ENCODE peak calls at places on chromosomes 4 and X, in six cellular contexts. Y, M, C, B, W and T are unnamed samples.

GRCh38 chr4:61173799-61174198 is 26.3 kb upstream of the ADGRL3 start:
- DNase-seq in Y (peak; percentile 58), M (no peak), C (no peak), B (no peak), W (no peak), T (peak; percentile 34)

GRCh38 chrX:104568304-104568915 is 2.4 kb downstream of the IL1RAPL2 start:
- DNase-seq in Y (no peak), M (no peak), C (no peak), B (no peak), W (no peak), T (no peak)

GRCh38 chr4:115113382-115114106 is at the start of gene NDST4:
- DNase-seq in Y (peak; percentile 5), M (no peak), C (no peak), B (no peak), W (no peak), T (peak; percentile 85)

GRCh38 chr4:10121568-10122097 is 5.0 kb upstream of the WDR1 start:
- DNase-seq in Y (no peak), M (no peak), C (no peak), B (no peak), W (no peak), T (no peak)

GRCh38 chrX:64427787-64428186 is 32.5 kb upstream of the MTMR8 start:
- DNase-seq in Y (no peak), M (no peak), C (no peak), B (no peak), W (no peak), T (no peak)

GRCh38 chrX:20498851-20499635 is 232.3 kb upstream of the RPS6KA3 start:
- DNase-seq in Y (no peak), M (no peak), C (no peak), B (no peak), W (no peak), T (no peak)

GRCh38 chr4:25172964-25173917 is 13.0 kb upstream of the SEPSECS start:
- DNase-seq in Y (peak; percentile 99), M (peak; percentile 70), C (no peak), B (peak; percentile 88), W (peak; percentile 98), T (peak; percentile 98)

GRCh38 chr4:107719211-107719926 is 665 bp downstream of the PAPSS1 start:
- DNase-seq in Y (peak; percentile 50), M (peak; percentile 70), C (no peak), B (peak; percentile 53), W (no peak), T (peak; percentile 50)

GRCh38 chr4:173024203-173024602 is 144.4 kb upstream of the GALNT7 start:
- DNase-seq in Y (no peak), M (no peak), C (no peak), B (no peak), W (no peak), T (no peak)

GRCh38 chr4:1317177-1318045 is 27.7 kb downstream of the MAEA start:
- DNase-seq in Y (no peak), M (no peak), C (no peak), B (no peak), W (no peak), T (no peak)

GRCh38 chr4:168503652-168504362 is 7.0 kb downstream of the PALLD start:
- DNase-seq in Y (peak; percentile 86), M (no peak), C (no peak), B (peak; percentile 83), W (no peak), T (no peak)

GRCh38 chr4:118845552-118846065 is 9.7 kb upstream of the SEC24D start:
- DNase-seq in Y (no peak), M (no peak), C (no peak), B (no peak), W (no peak), T (no peak)

GRCh38 chrX:12922600-12922919 is 16.1 kb downstream of the TLR8 start:
- DNase-seq in Y (no peak), M (no peak), C (no peak), B (no peak), W (no peak), T (no peak)

GRCh38 chr4:87089368-87089767 is 131.1 kb downstream of the KLHL8 start:
- DNase-seq in Y (no peak), M (no peak), C (no peak), B (no peak), W (no peak), T (no peak)

GRCh38 chr4:169383724-169384123 is 113.0 kb upstream of the SH3RF1 start:
- DNase-seq in Y (peak; percentile 81), M (no peak), C (no peak), B (no peak), W (peak; percentile 98), T (peak; percentile 85)

GRCh38 chrX:46294234-46294633 is 251.0 kb downstream of the ZNF674 start:
- DNase-seq in Y (no peak), M (no peak), C (no peak), B (no peak), W (no peak), T (peak; percentile 13)

DNA sequence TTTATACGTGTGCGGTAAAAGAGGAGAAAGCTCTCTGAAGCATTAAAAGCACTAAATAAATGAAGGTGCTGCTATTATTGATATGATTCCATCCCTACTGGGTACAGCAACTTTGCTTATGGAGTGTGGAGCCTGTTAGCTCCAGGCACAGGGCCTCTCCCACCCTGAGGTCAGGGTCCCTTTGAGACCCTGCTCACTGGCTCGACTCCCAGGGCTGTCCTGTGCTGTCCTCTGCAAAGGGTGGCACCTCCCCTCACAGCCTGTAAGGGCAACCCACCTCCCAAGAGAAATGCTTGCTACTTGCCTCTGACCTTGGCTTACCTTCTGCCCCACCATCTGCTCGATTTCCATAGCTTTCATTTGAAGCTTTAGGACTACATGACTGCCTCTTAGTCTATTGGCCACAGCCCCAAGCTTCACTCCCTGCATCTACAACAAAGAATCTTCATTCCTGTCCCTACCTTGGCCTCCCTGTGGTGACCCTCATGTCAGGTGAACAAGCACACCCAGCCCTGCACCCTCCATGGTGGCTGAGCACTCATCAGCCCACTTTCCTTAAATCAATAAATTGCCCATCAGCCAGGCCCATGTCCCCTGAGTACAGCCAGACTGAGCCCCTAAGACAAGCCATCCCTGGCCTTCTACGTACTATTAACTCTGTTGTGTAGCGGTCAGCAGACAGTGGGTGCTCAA is 248.5 kb downstream of the HNRNPD start:
- DNase-seq in Y (no peak), M (no peak), C (no peak), B (no peak), W (no peak), T (no peak)
- TF ChIP-seq CTCF in Y (no peak), M (no peak), C (no peak), B (no peak), W (no peak), T (no peak)

GRCh38 chr4:54063737-54064316 is 578 bp downstream of the CHIC2 start:
- DNase-seq in Y (no peak), M (peak; percentile 76), C (peak; percentile 66), B (peak; percentile 68), W (no peak), T (no peak)

GRCh38 chr4:54063224-54063623 is 1.2 kb downstream of the CHIC2 start:
- DNase-seq in Y (peak; percentile 63), M (no peak), C (no peak), B (peak; percentile 41), W (no peak), T (peak; percentile 70)

GRCh38 chr4:54062392-54062791 is 2.0 kb downstream of the CHIC2 start:
- DNase-seq in Y (no peak), M (no peak), C (no peak), B (no peak), W (no peak), T (no peak)

GRCh38 chr4:54061067-54061466 is 3.3 kb downstream of the CHIC2 start:
- DNase-seq in Y (no peak), M (no peak), C (no peak), B (no peak), W (no peak), T (no peak)

DNA sequence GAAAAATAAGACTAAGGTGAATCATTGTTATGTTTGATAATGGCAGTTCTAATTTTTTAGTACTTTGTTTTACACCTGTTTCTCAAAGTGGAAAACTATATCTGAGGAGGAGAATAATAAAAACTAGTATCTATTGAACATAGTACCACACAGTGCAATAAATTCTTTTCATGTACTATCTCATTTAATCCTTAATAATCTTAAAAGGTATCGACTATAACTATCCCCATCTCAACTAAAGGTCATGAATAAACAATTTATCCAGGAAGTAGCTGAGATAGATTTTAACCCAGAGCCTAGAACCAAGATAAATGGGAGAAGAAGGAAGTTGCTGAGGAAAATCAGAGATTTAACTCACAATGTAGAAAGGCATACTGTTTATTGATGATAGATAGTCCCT is 2.5 kb downstream of the CHIC2 start:
- DNase-seq in Y (no peak), M (no peak), C (no peak), B (no peak), W (no peak), T (no peak)
- H3K4me3 ChIP-seq in Y (no peak overlapping the region), M (peak overlapping the region; percentile 94), C (peak overlapping the region; percentile 98), B (peak overlapping the region; percentile 94), W (peak overlapping the region; percentile 87), T (peak overlapping the region; percentile 80)

DNA sequence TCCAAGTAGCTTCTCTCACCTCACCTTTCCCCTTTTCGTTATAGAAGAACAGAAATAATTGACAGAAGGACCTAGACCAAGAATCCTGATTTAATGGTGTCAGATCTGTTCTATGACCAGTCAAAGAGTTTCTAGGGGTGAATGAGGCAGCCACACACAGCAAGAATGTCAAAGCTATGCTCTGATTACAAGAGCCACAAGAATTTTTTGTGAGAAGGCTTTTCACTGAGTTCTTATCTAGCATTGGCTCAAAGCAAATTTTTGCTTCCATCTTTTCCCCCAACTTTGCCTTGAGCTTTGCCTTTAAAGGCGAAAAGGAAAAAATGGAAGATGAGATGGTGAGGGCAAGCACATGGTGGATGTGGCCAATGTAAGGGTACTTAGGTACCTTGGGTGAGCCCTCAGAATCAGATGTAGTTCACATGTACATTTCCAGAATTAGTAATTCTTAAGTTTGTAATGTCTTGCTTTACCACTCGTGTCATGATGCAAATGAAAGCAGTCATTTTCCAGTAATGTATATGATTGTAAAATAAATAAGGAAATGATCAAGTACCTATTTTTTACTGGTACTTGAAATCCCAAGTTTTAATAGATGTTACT is 23.5 kb downstream of the FMR1 start:
- DNase-seq in Y (no peak), M (no peak), C (no peak), B (no peak), W (no peak), T (peak; percentile 6)
- TF ChIP-seq CTCF in Y (no peak), M (no peak), C (no peak), B (no peak), W (no peak), T (no peak)

GRCh38 chr4:55397024-55397520 is 1.3 kb downstream of the TMEM165 start:
- DNase-seq in Y (no peak), M (peak; percentile 72), C (no peak), B (peak; percentile 36), W (no peak), T (peak; percentile 28)

GRCh38 chr4:55399581-55399980 is 3.8 kb downstream of the TMEM165 start:
- DNase-seq in Y (no peak), M (no peak), C (no peak), B (no peak), W (no peak), T (no peak)

GRCh38 chr4:55397521-55398321 is 2.0 kb downstream of the TMEM165 start:
- DNase-seq in Y (peak; percentile 90), M (no peak), C (no peak), B (peak; percentile 76), W (peak; percentile 37), T (peak; percentile 88)

GRCh38 chr4:55398966-55399365 is 3.2 kb downstream of the TMEM165 start:
- DNase-seq in Y (no peak), M (no peak), C (no peak), B (no peak), W (no peak), T (peak; percentile 33)

DNA sequence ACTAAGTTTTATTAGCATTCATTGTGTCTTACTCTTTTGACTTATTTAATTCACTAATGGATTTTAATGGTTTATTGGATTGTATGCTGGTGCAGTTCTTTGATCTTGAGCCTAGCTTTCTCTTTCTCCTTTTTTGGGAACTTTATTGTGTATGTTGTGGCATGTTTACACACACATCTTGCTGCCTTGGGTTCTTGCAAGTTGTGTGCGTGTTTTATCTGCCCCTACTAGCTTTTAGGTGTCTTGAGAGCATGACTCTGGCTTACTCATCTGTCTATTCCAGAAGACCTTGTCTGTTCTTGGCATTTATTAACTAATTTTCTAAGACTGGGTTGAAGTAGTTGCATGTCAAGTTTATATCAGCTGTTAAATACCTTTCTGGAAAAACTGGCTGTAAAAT is 2.7 kb downstream of the TMEM165 start:
- DNase-seq in Y (peak; percentile 95), M (no peak), C (no peak), B (no peak), W (no peak), T (peak; percentile 48)
- H3K4me3 ChIP-seq in Y (peak overlapping the region; percentile 82), M (peak overlapping the region; percentile 85), C (peak overlapping the region; percentile 77), B (peak overlapping the region; percentile 87), W (peak overlapping the region; percentile 82), T (peak overlapping the region; percentile 74)